ENCODE peak calls at places on chromosomes 12 and 14, in eight cellular contexts. G, W, E, U, C, T, V and F are unnamed samples.

GRCh38 chr12:128069359-128069997 is 197.5 kb upstream of the TMEM132C start:
- DNase-seq in V (peak), E (peak), C (peak), W (peak), U (no peak), T (peak), G (peak), F (peak)

GRCh38 chr14:35384386-35385041 is 20.0 kb downstream of the NFKBIA start:
- DNase-seq in E (peak), U (no peak), W (peak), C (no peak), G (no peak), V (no peak), T (peak), F (no peak)

GRCh38 chr12:15613981-15614380 is 175.2 kb downstream of the EPS8 start:
- DNase-seq in C (no peak), E (no peak), W (no peak), V (no peak), T (no peak), G (no peak), U (no peak), F (no peak)

GRCh38 chr12:28795306-28795705 is 353.8 kb upstream of the FAR2 start:
- DNase-seq in U (no peak), V (no peak), W (peak), E (no peak), C (no peak), T (no peak), G (no peak), F (no peak)

GRCh38 chr14:103828315-103828967 is 18.9 kb downstream of the PPP1R13B start:
- DNase-seq in V (no peak), T (no peak), W (no peak), C (no peak), G (no peak), E (no peak), U (no peak), F (no peak)

GRCh38 chr14:65015391-65015790 is 28.7 kb downstream of the FNTB start:
- DNase-seq in E (no peak), G (no peak), T (no peak), C (no peak), U (no peak), W (no peak), V (no peak), F (no peak)

GRCh38 chr12:118548887-118549286 is 172.5 kb downstream of the SUDS3 start:
- DNase-seq in G (no peak), C (no peak), T (no peak), V (no peak), W (no peak), U (no peak), E (no peak), F (no peak)

GRCh38 chr14:68195126-68195525 is 375.5 kb downstream of the RAD51B start:
- DNase-seq in V (no peak), W (no peak), U (no peak), C (no peak), E (no peak), T (no peak), G (no peak), F (no peak)

GRCh38 chr14:92397839-92398564 is 75.0 kb downstream of the SLC24A4 start:
- DNase-seq in W (no peak), T (no peak), U (no peak), C (no peak), G (no peak), E (no peak), V (no peak), F (no peak)